ENCODE peak calls at places on chromosome 20, in four cellular contexts. One of them, this sample, is unnamed.

GRCh38 chr20:57654998-57655811 is 35.0 kb upstream of the ZBP1 start:
- DNase-seq in GM23248: no peak
- DNase-seq in H9: peak; percentile 44
- DNase-seq in posterior cingulate gyrus: peak; percentile 6
- DNase-seq in this sample: no peak

GRCh38 chr20:45346851-45347250 is 1.4 kb downstream of the SDC4 start:
- DNase-seq in posterior cingulate gyrus: no peak
- DNase-seq in GM23248: no peak
- DNase-seq in H9: no peak
- DNase-seq in this sample: peak; percentile 44

GRCh38 chr20:21511850-21512633 is 1.8 kb downstream of the NKX2-2 start:
- DNase-seq in posterior cingulate gyrus: no peak
- DNase-seq in GM23248: no peak
- DNase-seq in H9: peak; percentile 68
- DNase-seq in this sample: no peak

GRCh38 chr20:8305449-8305978 is 173.4 kb downstream of the PLCB1 start:
- DNase-seq in posterior cingulate gyrus: peak; percentile 22
- DNase-seq in GM23248: peak; percentile 50
- DNase-seq in H9: peak; percentile 89
- DNase-seq in this sample: peak; percentile 39

GRCh38 chr20:61436674-61437279 is 184.7 kb downstream of the CDH4 start:
- DNase-seq in GM23248: peak; percentile 51
- DNase-seq in H9: peak; percentile 96
- DNase-seq in posterior cingulate gyrus: no peak
- DNase-seq in this sample: no peak

GRCh38 chr20:30811896-30812671 is 445.4 kb upstream of the DEFB115 start:
- DNase-seq in H9: peak; percentile 56
- DNase-seq in posterior cingulate gyrus: peak; percentile 32
- DNase-seq in GM23248: peak; percentile 65
- DNase-seq in this sample: no peak

GRCh38 chr20:61881861-61882260 is 183.8 kb downstream of the TAF4 start:
- DNase-seq in GM23248: no peak
- DNase-seq in H9: no peak
- DNase-seq in posterior cingulate gyrus: no peak
- DNase-seq in this sample: no peak

GRCh38 chr20:18853946-18854646 is 40.5 kb downstream of the SCP2D1 start:
- DNase-seq in GM23248: peak; percentile 9
- DNase-seq in posterior cingulate gyrus: no peak
- DNase-seq in H9: no peak
- DNase-seq in this sample: no peak

GRCh38 chr20:61360296-61360695 is 108.2 kb downstream of the CDH4 start:
- DNase-seq in posterior cingulate gyrus: no peak
- DNase-seq in H9: no peak
- DNase-seq in GM23248: no peak
- DNase-seq in this sample: no peak

GRCh38 chr20:38452880-38453624 is 17.9 kb upstream of the SNHG17 start:
- DNase-seq in posterior cingulate gyrus: no peak
- DNase-seq in H9: no peak
- DNase-seq in GM23248: peak; percentile 82
- DNase-seq in this sample: peak; percentile 78

This sample was measured in RKO.